ENCODE peak calls at places on chromosomes 16 and 17, in five cellular contexts. R is endodermal cell, I is AG09309, O is epithelial cell of esophagus, B is MM.1S. P is an unnamed sample.

GRCh38 chr17:2735896-2736295 is 13.6 kb downstream of the CCDC92B start:
- DNase-seq in R (no peak), B (no peak), I (no peak), O (no peak), P (no peak)

GRCh38 chr16:64489449-64489848 is 632.4 kb downstream of the CDH11 start:
- DNase-seq in O (peak; percentile 37), B (no peak), R (no peak), I (no peak), P (no peak)

GRCh38 chr17:61399131-61400057 is at the start of gene TBX2:
- DNase-seq in O (peak; percentile 37), R (peak; percentile 96), I (peak; percentile 83), B (peak; percentile 72), P (peak; percentile 98)

GRCh38 chr17:7704601-7705268 is at the start of gene EFNB3:
- DNase-seq in R (peak; percentile 94), B (no peak), O (peak; percentile 47), I (no peak), P (no peak)

GRCh38 chr16:71352963-71353460 is 5.5 kb upstream of the CALB2 start:
- DNase-seq in R (no peak), O (no peak), I (no peak), B (no peak), P (no peak)

GRCh38 chr16:55526448-55526847 is 17.6 kb downstream of the LPCAT2 start:
- DNase-seq in R (no peak), B (no peak), O (peak; percentile 51), I (no peak), P (no peak)

GRCh38 chr16:6732166-6732565 is 600.5 kb upstream of the RBFOX1 start:
- DNase-seq in I (no peak), O (no peak), B (no peak), R (peak; percentile 47), P (no peak)

GRCh38 chr17:81415681-81416080 is 20.4 kb downstream of the BAHCC1 start:
- DNase-seq in O (no peak), B (no peak), I (no peak), R (no peak), P (no peak)

GRCh38 chr17:78993241-78993956 is 13.7 kb upstream of the LGALS3BP start:
- DNase-seq in R (peak; percentile 94), O (peak; percentile 57), B (no peak), I (no peak), P (no peak)

GRCh38 chr16:66605177-66605999 is 884 bp downstream of the CMTM3 start:
- DNase-seq in O (peak; percentile 32), B (no peak), R (peak; percentile 83), I (no peak), P (no peak)

GRCh38 chr16:87121816-87122215 is 195.4 kb downstream of the C16orf95 start:
- DNase-seq in B (no peak), I (no peak), R (no peak), O (no peak), P (no peak)

GRCh38 chr16:66754819-66755218 is 3.4 kb upstream of the DYNC1LI2 start:
- DNase-seq in O (no peak), R (no peak), B (no peak), I (no peak), P (no peak)

DNA sequence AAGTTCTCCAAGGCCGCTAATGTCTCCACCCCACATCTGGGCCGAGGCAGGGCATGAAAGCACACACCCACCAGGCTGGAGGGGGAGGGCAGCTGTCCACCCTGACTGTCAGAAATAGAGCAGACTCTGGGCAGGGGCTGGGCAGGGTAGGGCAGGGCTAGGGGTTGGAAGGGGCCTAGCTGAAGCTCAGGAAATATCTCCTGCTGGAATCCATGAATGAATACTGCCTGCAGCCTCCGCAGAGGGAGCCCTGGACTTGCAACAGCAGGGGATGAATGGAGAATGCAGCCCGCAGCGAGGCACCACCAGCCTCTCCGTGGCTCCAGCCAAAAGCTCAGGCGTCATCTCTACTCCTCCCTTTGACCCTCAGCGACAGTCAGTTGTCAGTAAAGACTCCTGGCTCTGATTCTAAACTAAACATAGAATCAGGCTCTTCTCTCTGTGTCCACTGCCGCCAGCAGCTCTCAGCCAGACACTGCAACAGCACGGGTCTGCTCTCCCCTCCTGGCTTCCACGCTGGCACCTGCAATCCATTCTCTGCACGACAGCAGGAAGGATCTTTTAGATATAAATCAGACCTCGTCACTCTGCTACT is 23.9 kb upstream of the NGFR start:
- DNase-seq in R (peak; percentile 86), B (no peak), I (no peak), O (no peak), P (no peak)
- TF ChIP-seq CTCF in R (no peak), B (no peak), I (no peak), O (no peak), P (no peak)

GRCh38 chr17:28725660-28726395 is at the start of gene TLCD1:
- DNase-seq in R (peak; percentile 96), I (no peak), O (peak; percentile 80), B (peak; percentile 70), P (no peak)
- TF ChIP-seq CTCF in R (no peak), I (no peak), O (no peak), B (no peak), P (no peak)

DNA sequence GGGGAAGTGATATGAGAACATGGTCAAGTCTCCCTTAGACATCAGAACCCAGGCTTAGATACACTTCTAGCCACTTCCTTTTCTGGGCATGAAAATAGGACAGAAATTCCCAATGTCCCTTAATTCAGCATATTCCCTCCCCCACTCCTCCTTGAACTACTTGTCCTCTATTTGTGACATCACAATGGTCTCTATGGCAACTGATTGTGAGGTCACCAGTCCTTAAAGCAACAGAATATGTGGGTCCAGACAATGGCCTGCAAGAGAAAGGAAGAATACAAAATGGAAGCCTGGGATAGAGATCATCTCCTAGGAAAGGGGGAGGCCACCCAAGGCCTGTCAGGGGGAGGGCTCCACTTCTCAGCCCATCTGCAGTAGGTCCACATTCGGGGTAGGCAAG is 6.7 kb upstream of the SEZ6 start:
- DNase-seq in I (no peak), R (no peak), B (no peak), O (no peak), P (no peak)
- TF ChIP-seq CTCF in I (no peak), R (no peak), B (no peak), O (no peak), P (no peak)

DNA sequence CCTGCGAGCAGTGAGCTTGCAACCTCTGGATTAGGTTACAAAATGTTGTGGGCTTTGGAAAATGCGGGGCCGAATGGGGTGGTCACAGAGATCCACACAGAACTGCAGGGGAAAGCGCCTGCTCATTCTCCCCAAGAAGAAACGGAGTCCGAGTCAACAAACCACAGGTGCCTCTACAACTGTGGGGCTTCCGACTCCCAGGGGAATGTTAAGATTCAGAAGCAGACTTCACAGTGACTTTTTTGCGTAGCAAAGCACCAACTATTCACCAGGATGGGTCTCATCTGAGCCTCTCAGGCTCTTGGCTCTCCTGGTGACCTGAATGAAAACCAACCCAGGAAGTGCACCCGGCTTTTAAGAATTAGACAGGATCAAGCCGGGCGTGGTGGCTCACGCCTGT is 33.7 kb downstream of the NUBP1 start:
- DNase-seq in B (no peak), R (no peak), O (no peak), I (no peak), P (no peak)
- TF ChIP-seq CTCF in B (no peak), R (no peak), O (no peak), I (no peak), P (no peak)

GRCh38 chr16:734208-734980 is 6.4 kb downstream of the CIAO3 start:
- DNase-seq in O (no peak), R (peak; percentile 36), I (no peak), B (no peak), P (no peak)

GRCh38 chr16:734981-735881 is 5.6 kb downstream of the CIAO3 start:
- DNase-seq in R (no peak), O (no peak), B (no peak), I (no peak), P (no peak)

GRCh38 chr16:732332-732731 is 5.4 kb downstream of the HAGHL start:
- DNase-seq in O (no peak), B (no peak), I (no peak), R (no peak), P (no peak)

GRCh38 chr16:732936-733335 is 6.0 kb downstream of the HAGHL start:
- DNase-seq in O (no peak), I (no peak), R (peak; percentile 68), B (no peak), P (no peak)

GRCh38 chr16:733382-734207 is 6.7 kb downstream of the HAGHL start:
- DNase-seq in I (no peak), B (no peak), O (no peak), R (peak; percentile 76), P (no peak)
- TF ChIP-seq CTCF in I (peak; percentile 28), B (peak; percentile 30), O (peak; percentile 39), R (peak; percentile 63), P (peak; percentile 38)

DNA sequence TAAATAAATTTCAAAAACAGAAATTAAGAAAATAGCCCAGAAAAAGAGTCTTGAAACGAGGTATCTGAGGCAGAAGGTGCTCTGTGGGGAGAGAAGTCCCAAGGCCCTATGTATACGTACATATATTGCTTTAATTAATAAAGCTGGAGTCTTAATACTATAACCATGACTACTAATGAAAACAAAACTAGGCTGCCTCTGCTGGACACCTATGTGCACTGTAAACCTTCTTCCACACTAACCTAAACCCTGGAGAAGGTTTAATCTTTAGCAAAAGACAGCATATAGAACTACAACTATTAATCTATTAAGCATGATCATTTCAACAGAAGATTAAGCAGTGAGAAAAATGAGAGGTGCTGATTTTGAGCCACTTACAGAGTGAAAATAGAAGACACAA is 153.9 kb upstream of the C17orf78 start:
- DNase-seq in B (no peak), I (no peak), R (no peak), O (no peak), P (no peak)
- TF ChIP-seq CTCF in B (no peak), I (peak; percentile 9), R (no peak), O (no peak), P (no peak)

P was measured in AG09319.